ENCODE peak calls at places on chromosome 16, in ten cellular contexts. X is ureter; F is CD8-positive, alpha-beta memory T cell; Z is dermis blood vessel endothelial cell; K is activated T-cell treated with anti-CD3 and anti-CD28 coated beads, Interleukin-2, amount 50 U/mL, for 72 hours; D is stomach; L is iris pigment epithelial cell; I is activated CD4-positive, CD25-positive, alpha-beta regulatory T cell; Y is T-helper 17 cell; N is Right ventricle myocardium inferior. C is an unnamed sample.

GRCh38 chr16:51465026-51465425 is 314.0 kb upstream of the SALL1 start:
- DNase-seq in K (no peak), Y (no peak), F (no peak), N (no peak), D (no peak), X (no peak), L (peak), Z (no peak), I (no peak), C (no peak)

GRCh38 chr16:88069397-88070168 is 118.3 kb downstream of the BANP start:
- DNase-seq in Z (no peak), K (no peak), X (no peak), L (no peak), I (no peak), Y (no peak), D (peak), F (no peak), N (no peak), C (no peak)

GRCh38 chr16:84726079-84726669 is 26.4 kb downstream of the USP10 start:
- DNase-seq in L (peak), D (peak), I (peak), X (peak), Z (peak), Y (peak), F (peak), K (peak), N (peak), C (peak)

GRCh38 chr16:24699151-24699723 is 30.2 kb upstream of the TNRC6A start:
- DNase-seq in Z (no peak), N (no peak), Y (no peak), F (no peak), L (no peak), D (no peak), K (no peak), I (no peak), X (no peak), C (no peak)

GRCh38 chr16:71609066-71609465 is 16.9 kb upstream of the MARVELD3 start:
- DNase-seq in F (no peak), L (no peak), K (no peak), Z (no peak), N (no peak), X (no peak), I (no peak), D (no peak), Y (no peak), C (no peak)

GRCh38 chr16:78177927-78178326 is 78.5 kb downstream of the WWOX start:
- DNase-seq in Z (no peak), Y (no peak), F (no peak), L (no peak), I (no peak), X (no peak), D (no peak), N (no peak), K (no peak), C (no peak)

GRCh38 chr16:11297492-11298142 is 16.5 kb upstream of the PRM1 start:
- DNase-seq in I (peak), N (peak), F (peak), Y (peak), X (peak), K (peak), D (peak), Z (peak), L (peak), C (peak)

GRCh38 chr16:50279142-50279865 is 13.0 kb downstream of the ADCY7 start:
- DNase-seq in I (no peak), F (no peak), X (no peak), Y (no peak), L (no peak), D (peak), Z (peak), N (peak), K (no peak), C (no peak)

C was measured in CD4-positive, alpha-beta T cell.